ENCODE peak calls at places on chromosomes 2 and 18, in four cellular contexts. K is activated naive CD8-positive, alpha-beta T cell treated with anti-CD3 and anti-CD28 coated beads, Interleukin-2, amount 10 ng/mL, durations not matched to agents 7 days and 5 days; U is gastrocnemius medialis; Q is activated CD8-positive, alpha-beta memory T cell treated with anti-CD3 and anti-CD28 coated beads, Interleukin-2, amount 50 U/mL, for 48 hours. J is an unnamed sample.
A peak's percentile ranks its signal among the peaks of the same experiment; 100 is the strongest.

GRCh38 chr2:3705808-3706207 is 2.4 kb downstream of the DCDC2C start:
- DNase-seq in K (no peak), U (no peak), Q (no peak), J (no peak)

GRCh38 chr2:233413529-233414272 is 59.4 kb downstream of the DGKD start:
- DNase-seq in K (no peak), U (peak; percentile 70), Q (peak; percentile 72), J (peak; percentile 95)

GRCh38 chr18:11950824-11951223 is 30.5 kb upstream of the IMPA2 start:
- DNase-seq in K (no peak), U (no peak), Q (no peak), J (no peak)

GRCh38 chr18:48928787-48929186 is 22.0 kb downstream of the SMAD7 start:
- DNase-seq in K (peak; percentile 67), U (no peak), Q (peak; percentile 83), J (peak; percentile 40)

GRCh38 chr2:158204741-158205165 is 103.1 kb downstream of the UPP2 start:
- DNase-seq in K (no peak), U (no peak), Q (no peak), J (no peak)

GRCh38 chr18:21112140-21112473 is 494 bp upstream of the ROCK1 start:
- DNase-seq in K (no peak), U (no peak), Q (no peak), J (peak; percentile 79)

GRCh38 chr2:102703748-102704147 is 58.1 kb upstream of the TMEM182 start:
- DNase-seq in K (no peak), U (no peak), Q (no peak), J (peak; percentile 8)

GRCh38 chr18:68394705-68395104 is 320.2 kb downstream of the TMX3 start:
- DNase-seq in K (no peak), U (no peak), Q (no peak), J (no peak)

GRCh38 chr2:66872056-66872821 is 437.3 kb downstream of the MEIS1 start:
- DNase-seq in K (no peak), U (no peak), Q (no peak), J (no peak)

J was measured in kidney glomerular epithelial cell.